ENCODE peak calls at places on chromosomes 13 and 19, in four cellular contexts. X is retinal pigment epithelial cell, J is PC-9, D is fibroblast of the aortic adventitia. E is an unnamed sample.

GRCh38 chr13:32988588-32989256 is 27.5 kb upstream of the KL start:
- DNase-seq in X (no peak), J (no peak), D (peak; percentile 4), E (no peak)

GRCh38 chr13:113220877-113221276 is 11.5 kb downstream of the CUL4A start:
- DNase-seq in X (no peak), J (no peak), D (no peak), E (no peak)

GRCh38 chr19:51676566-51677083 is 16.5 kb upstream of the SPACA6 start:
- DNase-seq in X (no peak), J (no peak), D (no peak), E (no peak)

GRCh38 chr19:48530770-48531169 is 19.1 kb upstream of the LMTK3 start:
- DNase-seq in X (no peak), J (no peak), D (no peak), E (no peak)

GRCh38 chr13:93996471-93996870 is 483.0 kb downstream of the DCT start:
- DNase-seq in X (no peak), J (no peak), D (no peak), E (no peak)

GRCh38 chr19:16849168-16849567 is 20.0 kb downstream of the SIN3B start:
- DNase-seq in X (no peak), J (peak; percentile 85), D (peak; percentile 21), E (no peak)

GRCh38 chr19:40191836-40192646 is 815 bp downstream of the MAP3K10 start:
- DNase-seq in X (no peak), J (no peak), D (peak; percentile 10), E (no peak)

GRCh38 chr13:27022571-27023311 is 148.9 kb downstream of the USP12 start:
- DNase-seq in X (no peak), J (peak; percentile 91), D (peak; percentile 57), E (no peak)

GRCh38 chr13:39051157-39051556 is 12.9 kb downstream of the NHLRC3 start:
- DNase-seq in X (peak; percentile 30), J (peak; percentile 41), D (peak; percentile 61), E (no peak)

GRCh38 chr13:76715621-76716020 is 170.6 kb downstream of the KCTD12 start:
- DNase-seq in X (no peak), J (no peak), D (peak; percentile 40), E (no peak)

GRCh38 chr13:40779049-40779448 is 8.1 kb upstream of the MRPS31 start:
- DNase-seq in X (no peak), J (no peak), D (no peak), E (no peak)

GRCh38 chr19:43636121-43636683 is 3.4 kb downstream of the CADM4 start:
- DNase-seq in X (peak; percentile 51), J (no peak), D (no peak), E (no peak)

GRCh38 chr19:18915639-18916038 is 3.5 kb downstream of the COPE start:
- DNase-seq in X (no peak), J (no peak), D (peak; percentile 38), E (no peak)

GRCh38 chr19:7213628-7214328 is 80.4 kb downstream of the INSR start:
- DNase-seq in X (no peak), J (no peak), D (no peak), E (no peak)

GRCh38 chr13:40910324-40911050 is 108.6 kb downstream of the ELF1 start:
- DNase-seq in X (no peak), J (no peak), D (peak; percentile 58), E (no peak)

GRCh38 chr13:78045916-78046315 is 127.3 kb upstream of the EDNRB start:
- DNase-seq in X (no peak), J (no peak), D (no peak), E (no peak)

GRCh38 chr19:5514001-5514400 is 53.8 kb downstream of the TINCR start:
- DNase-seq in X (no peak), J (no peak), D (no peak), E (no peak)

GRCh38 chr19:5297272-5297669 is 43.3 kb downstream of the PTPRS start:
- DNase-seq in X (no peak), J (no peak), D (no peak), E (no peak)

GRCh38 chr19:46015961-46016425 is 6.9 kb downstream of the PGLYRP1 start:
- DNase-seq in X (no peak), J (no peak), D (no peak), E (no peak)

GRCh38 chr13:110571897-110572777 is 10.6 kb upstream of the RAB20 start:
- DNase-seq in X (no peak), J (no peak), D (no peak), E (no peak)

GRCh38 chr13:91406619-91407018 is 8.2 kb downstream of the GPC5 start:
- DNase-seq in X (no peak), J (peak; percentile 39), D (peak; percentile 51), E (no peak)

GRCh38 chr19:11152318-11153062 is 3.1 kb downstream of the SPC24 start:
- DNase-seq in X (peak; percentile 82), J (peak; percentile 35), D (peak; percentile 92), E (peak; percentile 84)

GRCh38 chr13:114038211-114038613 is 64.3 kb upstream of the C13orf46 start:
- DNase-seq in X (no peak), J (no peak), D (no peak), E (no peak)

GRCh38 chr13:48268019-48268418 is 35.0 kb downstream of the ITM2B start:
- DNase-seq in X (no peak), J (no peak), D (no peak), E (no peak)

GRCh38 chr19:21707065-21707464 is 60.3 kb downstream of the ZNF100 start:
- DNase-seq in X (no peak), J (no peak), D (no peak), E (no peak)

GRCh38 chr13:102369303-102369702 is 32.5 kb downstream of the FGF14 start:
- DNase-seq in X (no peak), J (no peak), D (no peak), E (no peak)

GRCh38 chr13:99307247-99307646 is at the start of gene GPR183:
- DNase-seq in X (no peak), J (no peak), D (no peak), E (no peak)

GRCh38 chr13:79662882-79663281 is 181.9 kb downstream of the NDFIP2 start:
- DNase-seq in X (no peak), J (no peak), D (no peak), E (no peak)

GRCh38 chr19:33622505-33622808 is 704 bp downstream of the CHST8 start:
- DNase-seq in X (no peak), J (no peak), D (no peak), E (no peak)

GRCh38 chr13:95535243-95535642 is 17.3 kb upstream of the CLDN10 start:
- DNase-seq in X (peak; percentile 38), J (peak; percentile 98), D (peak; percentile 50), E (peak; percentile 86)

GRCh38 chr19:48868196-48868886 is at the start of gene PLEKHA4:
- DNase-seq in X (no peak), J (no peak), D (peak; percentile 57), E (no peak)

GRCh38 chr13:28438598-28439334 is 56.2 kb downstream of the FLT1 start:
- DNase-seq in X (no peak), J (no peak), D (no peak), E (no peak)

GRCh38 chr13:21060063-21060826 is 1.1 kb downstream of the LATS2 start:
- DNase-seq in X (no peak), J (no peak), D (peak; percentile 57), E (no peak)

GRCh38 chr19:43562698-43563241 is 12.6 kb downstream of the XRCC1 start:
- DNase-seq in X (no peak), J (no peak), D (peak; percentile 23), E (no peak)

GRCh38 chr19:40362160-40362559 is 13.7 kb downstream of the PLD3 start:
- DNase-seq in X (no peak), J (no peak), D (no peak), E (no peak)

GRCh38 chr19:41705393-41706174 is 2.8 kb upstream of the CEACAM5 start:
- DNase-seq in X (no peak), J (no peak), D (no peak), E (no peak)

GRCh38 chr13:19862511-19863313 is 737 bp downstream of the ZMYM5 start:
- DNase-seq in X (no peak), J (peak; percentile 35), D (peak; percentile 30), E (no peak)

GRCh38 chr13:46893221-46893620 is 3.6 kb downstream of the HTR2A start:
- DNase-seq in X (no peak), J (no peak), D (no peak), E (no peak)
- H3K4me3 ChIP-seq in X (peak overlapping the region; percentile 74), J (no peak overlapping the region), D (peak overlapping the region; percentile 79), E (no peak overlapping the region)

GRCh38 chr19:9566729-9567128 is 17.6 kb downstream of the ZNF121 start:
- DNase-seq in X (no peak), J (no peak), D (no peak), E (no peak)
- TF ChIP-seq CTCF in X (no peak), J (no peak), D (no peak), E (peak; percentile 10)

GRCh38 chr13:52651880-52652169 is 811 bp upstream of the SUGT1 start:
- DNase-seq in X (no peak), J (no peak), D (no peak), E (peak; percentile 26)

GRCh38 chr13:52646967-52647366 is 4.7 kb downstream of the HNRNPA1L2 start:
- DNase-seq in X (no peak), J (no peak), D (no peak), E (no peak)

GRCh38 chr13:52650731-52651130 is 1.9 kb upstream of the SUGT1 start:
- DNase-seq in X (no peak), J (no peak), D (no peak), E (no peak)

GRCh38 chr13:52652980-52653303 is 306 bp downstream of the SUGT1 start:
- DNase-seq in X (no peak), J (no peak), D (no peak), E (no peak)

GRCh38 chr13:52652170-52652979 is at the start of gene SUGT1:
- DNase-seq in X (peak; percentile 93), J (peak; percentile 94), D (peak; percentile 98), E (peak; percentile 82)
- H3K4me3 ChIP-seq in X (peak within 1 kb of the TSS; percentile 96), J (peak within 1 kb of the TSS; percentile 86), D (peak within 1 kb of the TSS; percentile 79), E (peak within 1 kb of the TSS; percentile 98)

GRCh38 chr19:38502410-38503143 is 69.1 kb downstream of the RYR1 start:
- DNase-seq in X (no peak), J (no peak), D (no peak), E (no peak)
- TF ChIP-seq CTCF in X (no peak), J (no peak), D (no peak), E (no peak)

GRCh38 chr19:23071087-23071511 is 45.7 kb upstream of the ZNF730 start:
- DNase-seq in X (no peak), J (no peak), D (peak; percentile 3), E (no peak)

GRCh38 chr19:23065306-23065705 is 51.5 kb upstream of the ZNF730 start:
- DNase-seq in X (no peak), J (peak; percentile 26), D (no peak), E (no peak)

GRCh38 chr19:23075031-23075733 is 41.6 kb upstream of the ZNF730 start:
- DNase-seq in X (peak; percentile 52), J (peak; percentile 53), D (peak; percentile 60), E (no peak)

DNA sequence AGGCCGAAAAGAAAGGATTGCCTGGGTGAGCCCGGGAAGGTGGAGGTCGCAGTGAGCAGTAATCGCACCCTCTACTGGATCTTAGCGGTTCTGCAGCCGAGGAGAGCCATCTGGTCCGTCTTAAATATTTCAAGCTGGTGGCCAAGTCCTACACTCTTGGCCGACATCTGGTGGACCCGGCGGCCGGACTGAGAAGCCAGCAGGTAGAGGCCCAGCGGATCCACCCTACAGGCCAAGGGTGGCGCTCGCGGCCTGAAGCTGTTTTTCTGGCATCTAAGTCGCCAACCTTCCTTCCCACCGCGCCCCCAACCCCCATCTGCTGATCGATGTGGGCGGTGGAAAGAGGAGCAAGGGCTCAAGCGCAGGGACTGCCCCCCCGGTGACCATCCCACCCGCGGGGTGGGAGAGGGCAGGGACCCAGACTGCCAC is 46.5 kb upstream of the ZNF730 start:
- DNase-seq in X (peak; percentile 13), J (no peak), D (peak; percentile 22), E (no peak)
- H3K4me3 ChIP-seq in X (peak overlapping the region; percentile 46), J (no peak overlapping the region), D (no peak overlapping the region), E (no peak overlapping the region)

E was measured in epithelial cell of proximal tubule.